ENCODE peak calls at places on chromosomes 5 and 9, in eight cellular contexts. D is K562, C is HCT116, E is heart left ventricle, S is endothelial cell of umbilical vein, W is HepG2, Q is gastrocnemius medialis, P is stomach. N is an unnamed sample.

GRCh38 chr5:119397518-119398380 is 41.9 kb downstream of the TNFAIP8 start:
- DNase-seq in D (no peak), C (no peak), E (no peak), S (peak), W (no peak), Q (no peak), P (no peak), N (no peak)

GRCh38 chr9:135889564-135890189 is 17.7 kb downstream of the CAMSAP1 start:
- DNase-seq in D (no peak), C (no peak), E (no peak), S (no peak), W (no peak), Q (no peak), P (peak), N (no peak)

GRCh38 chr5:32709789-32710334 is 1.3 kb upstream of the NPR3 start:
- DNase-seq in D (peak), C (peak), E (peak), S (peak), W (peak), Q (no peak), P (peak), N (peak)

GRCh38 chr5:178690208-178690607 is 40.3 kb downstream of the ZNF354A start:
- DNase-seq in D (no peak), C (no peak), E (no peak), S (no peak), W (no peak), Q (no peak), P (no peak), N (no peak)

GRCh38 chr5:35159370-35159742 is 70.9 kb downstream of the PRLR start:
- DNase-seq in D (no peak), C (no peak), E (no peak), S (no peak), W (peak), Q (no peak), P (peak), N (no peak)

GRCh38 chr5:173835662-173836061 is 52.5 kb upstream of the CPEB4 start:
- DNase-seq in D (no peak), C (no peak), E (no peak), S (no peak), W (no peak), Q (peak), P (no peak), N (peak)

GRCh38 chr9:120713257-120714087 is 798 bp downstream of the MEGF9 start:
- DNase-seq in D (peak), C (no peak), E (peak), S (no peak), W (no peak), Q (peak), P (no peak), N (peak)

GRCh38 chr9:138052322-138052615 is 174.7 kb downstream of the CACNA1B start:
- DNase-seq in D (no peak), C (no peak), E (no peak), S (no peak), W (no peak), Q (no peak), P (peak), N (peak)

GRCh38 chr9:17065062-17065461 is 69.8 kb upstream of the CNTLN start:
- DNase-seq in D (no peak), C (no peak), E (no peak), S (peak), W (peak), Q (no peak), P (no peak), N (no peak)

DNA sequence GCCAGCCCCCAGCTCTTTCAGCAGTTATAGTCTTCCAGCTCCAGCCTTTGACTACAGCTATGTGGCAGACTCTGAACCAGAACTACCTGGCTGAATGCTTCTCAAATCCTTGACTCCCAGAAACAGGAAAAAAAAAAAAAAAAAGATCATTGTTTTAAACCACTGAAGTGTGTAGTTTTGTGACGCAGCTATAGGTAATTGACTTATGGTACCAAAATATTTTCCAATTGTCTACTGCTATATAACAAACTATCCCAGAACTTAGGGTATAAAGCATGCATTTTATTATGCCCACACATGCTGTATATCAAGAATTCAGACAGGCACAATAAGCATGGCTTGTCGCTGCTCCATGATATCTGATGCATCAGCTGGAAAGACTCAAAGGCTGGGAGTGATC is 127.1 kb upstream of the POC5 start:
- DNase-seq in D (no peak), C (no peak), E (no peak), S (no peak), W (no peak), Q (no peak), P (no peak), N (no peak)
- TF ChIP-seq POLR2A in D (no peak), C (no peak), E (no peak), S (no peak), W (no peak), Q (no peak), P (no peak), N (no peak)

GRCh38 chr5:141510850-141511718 is 22.2 kb downstream of the PCDHGC5 start:
- DNase-seq in D (no peak), C (no peak), E (no peak), S (no peak), W (no peak), Q (no peak), P (no peak), N (no peak)

GRCh38 chr5:141513627-141514329 is 24.9 kb downstream of the PCDHGC5 start:
- DNase-seq in D (no peak), C (no peak), E (peak), S (peak), W (no peak), Q (peak), P (no peak), N (peak)

GRCh38 chr5:141511771-141512325 is 23.0 kb downstream of the PCDHGC5 start:
- DNase-seq in D (peak), C (no peak), E (no peak), S (no peak), W (no peak), Q (no peak), P (no peak), N (no peak)

GRCh38 chr5:141513021-141513626 is 24.2 kb downstream of the PCDHGC5 start:
- DNase-seq in D (no peak), C (no peak), E (no peak), S (peak), W (no peak), Q (no peak), P (no peak), N (peak)

GRCh38 chr5:141512390-141513020 is 23.6 kb downstream of the PCDHGC5 start:
- DNase-seq in D (peak), C (peak), E (peak), S (peak), W (peak), Q (peak), P (peak), N (peak)
- H3K4me3 ChIP-seq in D (no peak), C (no peak), E (peak), S (peak), W (no peak), Q (peak), P (peak), N (peak)

GRCh38 chr9:35905912-35906679 is at the start of gene HRCT1:
- DNase-seq in D (no peak), C (peak), E (peak), S (peak), W (peak), Q (peak), P (peak), N (peak)
- TF ChIP-seq POLR2A in D (no peak), C (no peak), E (no peak), S (peak), W (no peak), Q (no peak), P (no peak), N (no peak)

DNA sequence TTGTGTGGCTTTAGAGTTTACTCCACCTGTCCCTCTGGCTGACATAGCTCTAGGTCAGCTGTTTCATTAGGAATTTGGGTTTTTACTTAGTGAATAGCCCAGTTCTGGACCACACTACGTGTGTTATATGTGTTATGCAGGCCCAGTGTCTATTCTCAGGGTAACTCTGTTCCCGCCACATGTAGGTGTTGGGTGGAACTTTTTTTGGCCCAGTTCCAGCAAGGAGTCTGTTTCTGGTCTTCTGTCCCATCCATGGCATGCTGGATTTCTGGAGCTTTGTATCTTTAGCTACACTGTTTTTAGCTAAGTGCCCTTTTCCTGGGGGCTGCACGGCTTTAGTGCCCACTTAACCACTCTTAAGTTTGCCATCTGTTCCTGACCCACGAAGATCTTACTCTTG is 15.5 kb downstream of the RMI1 start:
- DNase-seq in D (peak), C (no peak), E (no peak), S (no peak), W (no peak), Q (no peak), P (no peak), N (no peak)
- H3K4me3 ChIP-seq in D (no peak), C (no peak), E (no peak), S (no peak), W (no peak), Q (no peak), P (no peak), N (no peak)

GRCh38 chr9:37031902-37032301 is 2.2 kb downstream of the PAX5 start:
- DNase-seq in D (peak), C (no peak), E (no peak), S (no peak), W (no peak), Q (no peak), P (no peak), N (no peak)

GRCh38 chr9:37034320-37034937 is 361 bp upstream of the PAX5 start:
- DNase-seq in D (no peak), C (no peak), E (no peak), S (no peak), W (no peak), Q (no peak), P (no peak), N (peak)

GRCh38 chr9:37032713-37033112 is 1.4 kb downstream of the PAX5 start:
- DNase-seq in D (no peak), C (no peak), E (no peak), S (no peak), W (no peak), Q (no peak), P (no peak), N (peak)

GRCh38 chr9:37033753-37034319 is at the start of gene PAX5:
- DNase-seq in D (no peak), C (no peak), E (no peak), S (peak), W (no peak), Q (no peak), P (no peak), N (peak)

DNA sequence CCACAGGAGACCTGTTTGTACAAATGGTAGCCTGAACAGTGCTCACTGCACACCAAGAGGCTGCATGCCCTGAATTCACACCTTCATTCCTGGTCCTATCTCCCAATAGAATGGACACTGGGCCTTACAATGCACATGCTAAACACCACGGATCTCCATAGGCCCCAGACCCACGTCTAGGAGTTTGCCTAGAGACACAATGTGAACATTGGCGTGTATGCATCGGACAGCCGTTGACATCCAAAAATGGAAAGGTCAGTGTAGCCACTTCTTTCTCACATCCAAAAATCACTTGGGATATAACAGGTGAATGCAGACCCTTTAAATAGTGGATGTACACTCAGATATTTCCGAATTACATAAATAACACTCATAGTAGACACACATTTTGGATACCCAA is 927 bp downstream of the PAX5 start:
- DNase-seq in D (no peak), C (no peak), E (no peak), S (no peak), W (no peak), Q (no peak), P (no peak), N (no peak)
- TF ChIP-seq POLR2A in D (no peak), C (no peak), E (no peak), S (no peak), W (no peak), Q (no peak), P (no peak), N (no peak)

GRCh38 chr9:20048437-20048836 is 259.6 kb upstream of the SLC24A2 start:
- DNase-seq in D (no peak), C (no peak), E (no peak), S (no peak), W (no peak), Q (no peak), P (no peak), N (no peak)
- H3K4me3 ChIP-seq in D (no peak), C (no peak), E (no peak), S (no peak), W (no peak), Q (no peak), P (no peak), N (no peak)

GRCh38 chr5:159864885-159865622 is 51.2 kb upstream of the ADRA1B start:
- DNase-seq in D (no peak), C (no peak), E (no peak), S (no peak), W (no peak), Q (no peak), P (no peak), N (no peak)
- TF ChIP-seq POLR2A in D (no peak), C (no peak), E (no peak), S (no peak), W (no peak), Q (no peak), P (no peak), N (no peak)

GRCh38 chr5:181161534-181162175 is 14.3 kb downstream of the OR2V2 start:
- DNase-seq in D (no peak), C (no peak), E (no peak), S (no peak), W (no peak), Q (no peak), P (no peak), N (no peak)

GRCh38 chr5:181167814-181168488 is 20.6 kb downstream of the OR2V2 start:
- DNase-seq in D (peak), C (no peak), E (no peak), S (no peak), W (no peak), Q (no peak), P (no peak), N (no peak)

GRCh38 chr5:181166812-181167733 is 19.7 kb downstream of the OR2V2 start:
- DNase-seq in D (no peak), C (no peak), E (no peak), S (no peak), W (no peak), Q (no peak), P (no peak), N (no peak)

GRCh38 chr5:181163487-181164075 is 16.2 kb downstream of the OR2V2 start:
- DNase-seq in D (peak), C (no peak), E (no peak), S (no peak), W (no peak), Q (no peak), P (no peak), N (no peak)

GRCh38 chr5:181164076-181164952 is 16.9 kb downstream of the OR2V2 start:
- DNase-seq in D (no peak), C (no peak), E (no peak), S (no peak), W (no peak), Q (no peak), P (no peak), N (no peak)
- H3K4me3 ChIP-seq in D (peak), C (no peak), E (no peak), S (peak), W (no peak), Q (no peak), P (no peak), N (no peak)

GRCh38 chr5:36690041-36690941 is 83.9 kb downstream of the SLC1A3 start:
- DNase-seq in D (peak), C (peak), E (peak), S (peak), W (peak), Q (peak), P (peak), N (peak)
- TF ChIP-seq POLR2A in D (no peak), C (no peak), E (no peak), S (no peak), W (no peak), Q (no peak), P (no peak), N (no peak)

N was measured in spleen.